ENCODE peak calls at places on chromosomes 7 and 10, in ten cellular contexts. A, B, G, J, M, R, Y, N, T and L are unnamed samples.

GRCh38 chr10:35711615-35712411 is 69.7 kb upstream of the FZD8 start:
- DNase-seq in N (no peak), J (no peak), A (no peak), M (no peak), T (no peak), B (no peak), G (no peak), Y (no peak), R (no peak), L (no peak)

GRCh38 chr7:132430863-132431822 is 145.1 kb downstream of the PLXNA4 start:
- DNase-seq in N (peak; percentile 91), Y (peak; percentile 81), A (peak; percentile 55), T (no peak), J (peak; percentile 94), M (peak; percentile 84), G (peak; percentile 43), R (peak; percentile 97), B (no peak), L (peak; percentile 82)

GRCh38 chr7:92158660-92159575 is 20.0 kb downstream of the LRRD1 start:
- DNase-seq in R (peak; percentile 79), A (peak; percentile 69), J (peak; percentile 84), Y (no peak), T (no peak), B (no peak), G (peak; percentile 64), N (peak; percentile 93), M (no peak), L (peak; percentile 73)

GRCh38 chr10:126387931-126388911 is at the start of gene ADAM12:
- DNase-seq in Y (peak; percentile 84), G (no peak), J (peak; percentile 65), B (no peak), M (no peak), N (peak; percentile 76), R (peak; percentile 85), T (no peak), A (peak; percentile 61), L (no peak)

GRCh38 chr10:63542835-63543575 is 21.8 kb downstream of the REEP3 start:
- DNase-seq in Y (no peak), N (peak; percentile 61), J (peak; percentile 41), T (no peak), R (peak; percentile 29), M (no peak), G (no peak), A (peak; percentile 37), B (peak; percentile 27), L (no peak)

GRCh38 chr7:49247759-49248158 is 323.4 kb downstream of the CDC14C start:
- DNase-seq in R (no peak), N (no peak), Y (no peak), G (no peak), M (no peak), A (no peak), J (no peak), B (no peak), T (no peak), L (no peak)

GRCh38 chr10:119655566-119656001 is 4.4 kb downstream of the BAG3 start:
- DNase-seq in A (peak; percentile 98), M (peak; percentile 29), J (peak; percentile 83), Y (peak; percentile 73), R (peak; percentile 86), N (peak; percentile 86), G (peak; percentile 30), T (peak; percentile 33), B (no peak), L (peak; percentile 60)

GRCh38 chr10:47351899-47352815 is 4.0 kb downstream of the RBP3 start:
- DNase-seq in Y (no peak), M (no peak), T (no peak), J (no peak), A (no peak), R (no peak), N (no peak), B (no peak), G (no peak), L (no peak)

GRCh38 chr10:93070378-93071176 is 3.1 kb upstream of the CYP26A1 start:
- DNase-seq in B (no peak), M (no peak), Y (no peak), R (no peak), J (no peak), T (no peak), A (no peak), G (no peak), N (no peak), L (no peak)

GRCh38 chr10:93067443-93068365 is 6.0 kb upstream of the CYP26A1 start:
- DNase-seq in R (no peak), A (no peak), T (no peak), G (no peak), Y (no peak), N (no peak), M (no peak), B (no peak), J (no peak), L (no peak)

GRCh38 chr10:93068411-93069244 is 5.1 kb upstream of the CYP26A1 start:
- DNase-seq in A (no peak), M (no peak), J (no peak), T (no peak), Y (peak; percentile 51), N (peak; percentile 58), B (no peak), R (peak; percentile 50), G (no peak), L (no peak)

GRCh38 chr10:93071177-93071472 is 2.6 kb upstream of the CYP26A1 start:
- DNase-seq in Y (no peak), N (no peak), R (no peak), B (no peak), J (no peak), G (no peak), A (no peak), T (no peak), M (no peak), L (no peak)

DNA sequence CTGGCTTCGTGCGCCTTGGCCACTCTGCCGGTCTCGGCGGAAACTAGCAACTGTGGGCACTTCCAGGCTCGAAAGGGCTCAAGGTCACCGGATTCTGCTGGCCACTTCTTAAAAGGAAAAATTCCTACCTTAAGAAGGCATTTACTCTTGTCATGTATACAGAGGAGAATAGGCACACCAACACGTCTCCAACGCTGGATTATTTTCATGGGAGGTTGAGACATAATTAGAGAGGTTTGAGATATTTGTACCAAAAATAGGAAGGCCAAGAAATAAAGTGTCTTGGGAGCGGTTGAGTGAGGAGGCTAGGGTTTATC is 4.5 kb upstream of the CYP26A1 start:
- DNase-seq in A (no peak), N (no peak), M (no peak), T (no peak), R (no peak), Y (no peak), B (no peak), G (no peak), J (no peak), L (no peak)
- H3K4me3 ChIP-seq in A (no peak overlapping the region), N (no peak overlapping the region), M (no peak overlapping the region), T (no peak overlapping the region), R (no peak overlapping the region), Y (no peak overlapping the region), B (no peak overlapping the region), G (no peak overlapping the region), J (no peak overlapping the region), L (no peak overlapping the region)

GRCh38 chr7:150340024-150340749 is 1.2 kb downstream of the RARRES2 start:
- DNase-seq in G (peak; percentile 21), M (peak; percentile 63), N (peak; percentile 31), T (peak; percentile 55), J (peak; percentile 66), R (peak; percentile 22), Y (peak; percentile 88), A (peak; percentile 69), B (no peak), L (no peak)

GRCh38 chr7:150342119-150342405 is 633 bp upstream of the RARRES2 start:
- DNase-seq in G (no peak), M (no peak), T (no peak), Y (no peak), J (no peak), B (no peak), R (no peak), N (no peak), A (no peak), L (no peak)

GRCh38 chr7:150340875-150341262 is 560 bp downstream of the RARRES2 start:
- DNase-seq in B (no peak), Y (peak; percentile 57), A (no peak), J (no peak), M (no peak), R (no peak), T (no peak), N (no peak), G (no peak), L (no peak)

GRCh38 chr7:150343225-150343624 is 1.8 kb upstream of the RARRES2 start:
- DNase-seq in G (no peak), A (no peak), M (no peak), T (no peak), R (no peak), Y (no peak), N (no peak), B (no peak), J (no peak), L (no peak)

DNA sequence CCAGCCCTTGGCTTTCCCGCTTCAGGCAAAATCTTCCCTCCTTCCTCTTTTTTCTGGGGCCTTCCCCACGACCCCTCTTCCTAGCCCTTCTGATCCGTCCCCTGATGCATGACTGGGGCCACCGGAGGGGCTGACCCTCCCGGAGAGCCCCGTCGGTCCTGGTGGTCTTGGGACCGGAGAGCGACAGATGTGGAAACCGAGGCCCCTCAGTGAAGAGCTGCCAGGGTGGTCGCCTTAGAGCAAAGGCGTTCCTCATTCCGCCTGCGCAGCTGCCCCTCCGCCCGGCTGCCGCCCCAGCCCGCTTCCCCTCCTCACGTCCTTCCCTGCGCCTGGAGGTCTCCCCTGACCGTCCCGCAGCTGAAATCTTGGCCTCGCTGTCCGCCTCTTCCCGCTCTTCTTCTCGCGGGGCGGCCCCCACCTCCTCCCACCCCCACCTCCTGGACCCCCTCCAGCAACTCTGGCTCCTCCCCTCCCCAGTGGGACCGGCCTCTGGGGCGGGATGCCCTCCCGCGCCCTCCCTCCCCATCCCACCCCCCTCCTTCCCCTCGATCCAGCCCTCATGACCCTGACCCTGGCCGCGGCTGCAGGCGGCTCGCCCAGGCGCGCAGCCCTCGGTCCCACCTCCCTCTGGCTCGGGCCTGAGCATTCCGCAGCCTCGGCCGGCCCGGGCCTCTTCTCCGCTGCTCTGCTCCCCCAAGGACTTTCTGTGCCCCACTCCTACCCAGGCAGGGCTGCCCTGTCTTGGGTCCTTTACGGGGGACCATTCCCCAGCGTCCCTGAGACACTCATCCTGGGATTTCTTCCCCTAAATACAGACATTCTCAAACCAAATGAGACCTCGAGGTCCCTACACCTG is at the start of gene RARRES2:
- DNase-seq in R (no peak), A (peak; percentile 59), G (no peak), Y (peak; percentile 91), J (peak; percentile 74), M (peak; percentile 58), B (no peak), N (peak; percentile 32), T (peak; percentile 51), L (no peak)
- H3K4me3 ChIP-seq in R (peak within 1 kb of the TSS; percentile 30), A (peak within 1 kb of the TSS; percentile 57), G (peak within 1 kb of the TSS; percentile 46), Y (peak within 1 kb of the TSS; percentile 37), J (peak within 1 kb of the TSS; percentile 64), M (peak within 1 kb of the TSS; percentile 43), B (no peak within 1 kb of the TSS), N (peak within 1 kb of the TSS; percentile 58), T (peak within 1 kb of the TSS; percentile 57), L (no peak within 1 kb of the TSS)

GRCh38 chr10:111493024-111493625 is 416.3 kb downstream of the ADRA2A start:
- DNase-seq in J (no peak), Y (no peak), M (no peak), N (no peak), A (no peak), R (no peak), B (no peak), G (no peak), T (no peak), L (no peak)
- H3K4me3 ChIP-seq in J (no peak overlapping the region), Y (no peak overlapping the region), M (no peak overlapping the region), N (no peak overlapping the region), A (no peak overlapping the region), R (no peak overlapping the region), B (no peak overlapping the region), G (no peak overlapping the region), T (no peak overlapping the region), L (no peak overlapping the region)

GRCh38 chr10:85643839-85644525 is 722.6 kb downstream of the GRID1 start:
- DNase-seq in R (peak; percentile 41), T (no peak), M (peak; percentile 45), N (no peak), B (peak; percentile 86), Y (no peak), G (no peak), J (no peak), A (no peak), L (no peak)

GRCh38 chr10:85643171-85643838 is 723.3 kb downstream of the GRID1 start:
- DNase-seq in M (no peak), J (no peak), G (no peak), R (peak; percentile 4), B (no peak), Y (no peak), N (no peak), T (no peak), A (no peak), L (no peak)

GRCh38 chr10:85642082-85642420 is 724.5 kb downstream of the GRID1 start:
- DNase-seq in R (peak; percentile 43), M (no peak), B (no peak), Y (no peak), A (peak; percentile 31), J (peak; percentile 21), T (no peak), G (no peak), N (peak; percentile 2), L (peak; percentile 38)

GRCh38 chr10:85641479-85641967 is 725.1 kb downstream of the GRID1 start:
- DNase-seq in G (no peak), J (no peak), B (peak; percentile 3), T (no peak), R (peak; percentile 35), Y (no peak), A (peak; percentile 61), M (no peak), N (no peak), L (no peak)

GRCh38 chr10:85642421-85643170 is 724.0 kb downstream of the GRID1 start:
- DNase-seq in J (peak; percentile 30), R (peak; percentile 79), M (peak; percentile 31), N (peak; percentile 34), G (no peak), Y (no peak), B (peak; percentile 82), T (no peak), A (peak; percentile 46), L (peak; percentile 86)
- H3K4me3 ChIP-seq in J (no peak overlapping the region), R (no peak overlapping the region), M (no peak overlapping the region), N (no peak overlapping the region), G (no peak overlapping the region), Y (no peak overlapping the region), B (peak overlapping the region; percentile 20), T (no peak overlapping the region), A (no peak overlapping the region), L (no peak overlapping the region)